ENCODE peak calls at places on chromosome 6, in eight cellular contexts. I, L, R, P, U, Z, C and D are unnamed samples.

GRCh38 chr6:12751694-12752304 is 35.2 kb downstream of the PHACTR1 start:
- DNase-seq in R (peak), L (no peak), U (peak), I (peak), Z (peak), P (peak), C (peak), D (no peak)

GRCh38 chr6:40708049-40708448 is 120.9 kb upstream of the LRFN2 start:
- DNase-seq in C (no peak), Z (no peak), U (no peak), I (no peak), R (no peak), L (no peak), P (no peak), D (no peak)

GRCh38 chr6:85185977-85186376 is 263.9 kb upstream of the NT5E start:
- DNase-seq in P (no peak), R (no peak), Z (no peak), I (no peak), U (no peak), L (no peak), C (no peak), D (no peak)

GRCh38 chr6:168192195-168192900 is 113.3 kb upstream of the FRMD1 start:
- DNase-seq in R (no peak), I (peak), P (peak), Z (no peak), U (no peak), L (no peak), C (no peak), D (peak)

GRCh38 chr6:46276571-46277142 is 105.9 kb upstream of the ENPP5 start:
- DNase-seq in P (no peak), U (no peak), I (no peak), R (no peak), L (no peak), C (no peak), Z (no peak), D (no peak)

GRCh38 chr6:155143610-155144106 is 120.2 kb upstream of the CLDN20 start:
- DNase-seq in R (no peak), U (no peak), C (no peak), Z (no peak), P (no peak), L (no peak), I (no peak), D (no peak)

GRCh38 chr6:41787219-41787917 is at the start of gene TOMM6:
- DNase-seq in U (peak), Z (peak), L (peak), P (peak), C (peak), I (peak), R (peak), D (peak)

GRCh38 chr6:150753404-150754184 is 111.9 kb upstream of the MTHFD1L start:
- DNase-seq in Z (no peak), P (no peak), I (no peak), C (no peak), L (no peak), U (no peak), R (no peak), D (no peak)

GRCh38 chr6:14026831-14027539 is 90.6 kb upstream of the CD83 start:
- DNase-seq in U (no peak), P (no peak), C (no peak), L (no peak), I (no peak), R (no peak), Z (no peak), D (no peak)

GRCh38 chr6:158399040-158399700 is 86.9 kb downstream of the TULP4 start:
- DNase-seq in C (no peak), L (no peak), I (no peak), Z (no peak), R (no peak), P (no peak), U (no peak), D (no peak)

GRCh38 chr6:63272397-63272796 is 47.4 kb downstream of the LGSN start:
- DNase-seq in U (no peak), L (peak), P (no peak), Z (peak), C (no peak), I (no peak), R (no peak), D (no peak)

GRCh38 chr6:129679250-129679649 is 30.7 kb downstream of the ARHGAP18 start:
- DNase-seq in I (no peak), U (no peak), C (no peak), Z (no peak), P (no peak), R (no peak), L (no peak), D (no peak)

GRCh38 chr6:129677634-129678325 is 32.2 kb downstream of the ARHGAP18 start:
- DNase-seq in Z (no peak), C (no peak), L (no peak), P (no peak), U (no peak), R (no peak), I (no peak), D (no peak)

GRCh38 chr6:129678463-129678862 is 31.5 kb downstream of the ARHGAP18 start:
- DNase-seq in C (no peak), P (no peak), I (no peak), R (no peak), L (no peak), U (no peak), Z (no peak), D (no peak)

GRCh38 chr6:129680633-129681032 is 29.3 kb downstream of the ARHGAP18 start:
- DNase-seq in I (no peak), Z (no peak), R (no peak), L (no peak), U (no peak), C (no peak), P (no peak), D (no peak)

DNA sequence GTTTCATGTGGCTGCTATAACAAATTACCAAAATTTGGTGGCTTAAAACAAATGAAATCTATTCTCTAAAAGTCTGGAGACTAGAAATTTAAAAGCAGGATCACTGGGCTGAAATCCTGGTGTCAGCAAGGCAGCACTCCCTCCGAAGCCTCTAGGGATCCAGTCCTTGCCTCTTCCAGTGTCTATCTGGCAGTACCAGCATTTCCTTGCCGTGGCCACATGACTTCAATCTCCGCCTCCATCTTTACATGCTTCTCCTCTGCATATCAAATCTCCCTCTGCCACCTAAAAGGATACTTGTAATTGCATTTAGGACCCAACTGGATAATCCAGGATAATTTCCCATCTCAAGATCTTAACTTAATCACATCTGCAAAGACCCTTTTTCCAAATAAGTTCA is 30.2 kb downstream of the ARHGAP18 start:
- DNase-seq in R (no peak), P (no peak), I (no peak), C (no peak), L (no peak), Z (no peak), U (no peak), D (no peak)
- TF ChIP-seq POLR2A in R (no peak), P (no peak), I (no peak), C (no peak), L (no peak), Z (no peak), U (no peak), D (no peak)

GRCh38 chr6:110828396-110828795 is 13.1 kb upstream of the CDK19 start:
- DNase-seq in Z (no peak), R (no peak), I (no peak), P (no peak), L (no peak), U (no peak), C (no peak), D (no peak)
- H3K4me3 ChIP-seq in Z (no peak), R (no peak), I (no peak), P (no peak), L (no peak), U (no peak), C (no peak), D (no peak)

DNA sequence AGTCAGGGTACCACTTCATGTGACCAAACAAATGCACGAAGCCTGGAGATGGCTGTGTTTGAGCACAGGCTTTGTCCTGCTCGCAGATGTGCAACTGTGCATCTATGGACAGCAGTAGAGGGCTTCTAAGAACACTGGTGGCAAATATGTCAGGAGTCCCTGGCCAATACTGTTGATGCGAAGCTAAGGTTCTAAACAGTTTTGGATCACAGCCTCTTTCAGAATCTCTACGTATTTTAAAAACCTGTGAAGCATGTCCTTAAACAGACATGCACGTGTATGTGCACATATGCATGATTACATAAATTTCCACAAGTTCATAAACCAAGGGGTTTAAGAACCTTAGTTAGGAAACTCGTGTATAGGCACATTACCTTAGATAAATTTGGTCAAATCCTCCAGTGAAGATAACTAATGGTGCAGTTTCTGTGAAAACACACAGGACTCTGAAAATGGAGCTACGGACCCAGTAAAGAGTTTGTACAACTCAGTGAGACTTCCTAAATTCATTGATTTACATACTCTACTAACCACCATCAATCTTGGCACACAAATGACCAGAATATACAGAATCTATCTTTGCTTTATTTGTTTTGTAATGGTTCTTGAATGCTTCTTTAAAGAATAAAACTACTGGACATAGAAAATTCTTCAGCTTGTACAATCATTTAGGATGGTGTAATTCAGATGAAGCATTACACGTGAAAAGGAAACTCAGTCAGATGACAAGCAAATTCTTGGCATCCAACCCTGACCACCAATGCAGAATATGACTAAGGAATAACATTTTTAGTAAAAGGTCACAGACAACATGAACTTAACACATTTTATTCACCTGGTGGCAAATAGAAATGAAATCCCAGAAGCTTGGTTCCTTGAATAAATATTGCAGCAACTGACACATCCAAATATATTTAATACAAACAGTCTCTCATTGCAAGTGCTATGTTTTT is 27.4 kb downstream of the KCNQ5 start:
- DNase-seq in C (no peak), R (no peak), U (no peak), P (no peak), I (no peak), L (no peak), Z (no peak), D (no peak)
- TF ChIP-seq POLR2A in C (no peak), R (no peak), U (no peak), P (no peak), I (no peak), L (no peak), Z (no peak), D (no peak)

DNA sequence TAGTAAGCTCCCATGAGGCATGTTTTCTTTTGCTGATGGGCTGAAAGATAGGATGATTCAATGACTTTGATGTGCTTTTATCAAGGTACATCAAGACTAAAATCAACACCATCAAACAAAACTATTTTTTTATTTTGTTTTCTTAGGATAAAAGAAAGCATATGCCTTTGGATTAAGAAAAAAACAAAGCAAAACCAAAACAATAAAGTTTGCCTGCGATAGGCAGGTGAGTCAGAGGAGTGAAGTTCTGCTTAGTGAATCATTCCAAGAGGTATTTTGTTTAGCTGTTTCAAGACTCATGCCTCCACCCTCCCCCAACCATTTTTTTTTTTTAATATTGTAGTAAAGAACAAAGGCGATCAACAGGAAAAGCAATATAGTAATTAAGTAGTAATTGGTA is 482.6 kb upstream of the MANEA start:
- DNase-seq in I (no peak), Z (no peak), P (no peak), R (no peak), U (no peak), C (no peak), L (peak), D (no peak)
- H3K4me3 ChIP-seq in I (no peak), Z (no peak), P (no peak), R (no peak), U (no peak), C (no peak), L (peak), D (no peak)

DNA sequence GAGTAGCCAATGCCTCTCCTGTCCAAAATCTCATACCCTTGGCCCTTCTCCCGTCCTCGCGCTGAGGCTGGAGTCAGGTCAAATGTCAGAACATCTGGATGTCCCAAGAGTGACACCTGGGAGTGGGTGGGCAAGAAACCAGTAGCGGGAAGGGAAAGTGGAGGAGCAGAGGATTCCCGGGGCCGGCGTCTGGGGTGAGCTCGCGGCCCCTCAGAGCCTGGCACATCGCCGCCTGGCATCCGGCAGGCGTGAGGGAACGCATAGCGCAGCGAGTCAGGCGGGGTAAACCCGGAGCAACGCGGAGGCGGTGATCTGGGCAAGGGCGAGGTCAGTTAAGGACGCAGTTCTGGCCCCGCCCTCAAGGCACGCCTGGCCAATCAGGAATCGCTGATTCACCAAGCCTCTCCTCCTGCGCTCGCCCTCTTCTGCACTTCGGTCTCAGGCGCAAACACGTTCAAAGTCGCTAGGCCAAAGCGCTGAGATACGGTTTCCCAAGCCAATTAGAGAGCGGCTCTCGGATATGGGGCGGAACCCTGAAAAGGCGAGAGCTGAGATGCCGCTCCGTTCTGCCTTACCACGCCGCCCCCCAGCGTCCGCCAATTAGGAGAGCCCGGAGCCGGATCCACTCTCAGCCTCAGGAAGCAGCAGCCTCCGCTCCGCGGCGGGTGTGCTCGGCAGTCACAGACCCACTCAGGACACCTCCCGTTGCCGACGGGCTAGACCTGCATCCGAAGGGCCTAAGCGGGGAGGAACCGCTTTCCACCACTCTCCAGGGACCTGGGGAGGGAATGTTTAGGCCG is 22.5 kb downstream of the VPS52 start:
- DNase-seq in Z (peak), I (peak), U (peak), L (peak), P (peak), R (peak), C (peak), D (peak)
- TF ChIP-seq POLR2A in Z (peak), I (peak), U (peak), L (peak), P (peak), R (peak), C (peak), D (peak)

GRCh38 chr6:28335564-28336283 is at the start of gene ZSCAN31:
- DNase-seq in L (peak), P (peak), Z (peak), R (peak), U (peak), I (peak), C (peak), D (peak)

GRCh38 chr6:28333599-28334018 is 2.3 kb downstream of the ZSCAN31 start:
- DNase-seq in R (no peak), U (no peak), L (no peak), P (no peak), C (no peak), I (no peak), Z (no peak), D (no peak)

GRCh38 chr6:28333047-28333446 is 2.9 kb downstream of the ZSCAN31 start:
- DNase-seq in R (no peak), C (no peak), U (no peak), I (no peak), P (no peak), L (no peak), Z (no peak), D (no peak)

GRCh38 chr6:28335040-28335563 is 846 bp downstream of the ZSCAN31 start:
- DNase-seq in R (no peak), Z (no peak), I (no peak), U (no peak), P (no peak), C (no peak), L (no peak), D (no peak)

DNA sequence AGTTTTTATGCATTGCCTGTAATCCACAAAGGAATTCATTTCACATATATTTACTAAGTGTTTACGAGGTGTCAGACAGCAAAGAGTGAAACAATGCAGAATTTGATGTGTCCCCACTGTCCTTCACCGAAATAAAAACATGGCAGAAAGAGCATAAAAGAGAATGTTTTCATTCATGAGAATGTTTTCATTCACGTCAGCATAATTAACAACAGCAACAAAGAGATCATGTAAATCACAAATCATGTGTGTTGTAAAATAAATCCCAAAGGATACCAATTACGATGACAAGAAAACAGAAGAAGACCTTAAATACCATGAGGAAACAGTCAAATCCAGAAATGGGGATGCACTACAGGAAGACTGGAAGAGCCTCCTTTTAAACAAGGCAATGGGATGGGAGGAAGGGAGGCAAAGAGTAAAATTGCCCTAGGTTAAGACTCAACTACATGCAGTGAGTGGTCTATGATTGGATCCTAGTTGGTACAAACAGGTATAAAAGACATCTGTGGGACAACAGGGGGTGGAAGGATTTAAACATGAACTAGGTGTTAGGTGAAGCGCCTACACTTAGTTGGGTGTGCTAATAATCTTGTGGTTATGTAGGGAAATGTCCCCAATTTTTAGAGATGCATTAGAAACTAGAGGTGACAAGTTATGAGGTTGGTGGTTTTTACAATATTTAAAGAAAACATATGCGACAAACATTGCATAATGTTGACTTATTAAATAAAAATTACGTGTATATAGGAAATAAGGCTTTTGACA is 1.5 kb downstream of the ZSCAN31 start:
- DNase-seq in U (no peak), I (no peak), P (no peak), Z (no peak), R (no peak), C (no peak), L (no peak), D (no peak)
- H3K4me3 ChIP-seq in U (no peak), I (peak), P (no peak), Z (peak), R (no peak), C (no peak), L (peak), D (no peak)

GRCh38 chr6:3569817-3570216 is 113.0 kb upstream of the SLC22A23 start:
- DNase-seq in C (no peak), Z (no peak), I (no peak), U (no peak), R (no peak), L (no peak), P (no peak), D (no peak)

GRCh38 chr6:3571836-3572235 is 115.0 kb upstream of the SLC22A23 start:
- DNase-seq in U (no peak), C (no peak), P (no peak), Z (no peak), L (no peak), I (no peak), R (no peak), D (no peak)

GRCh38 chr6:3568396-3569082 is 111.7 kb upstream of the SLC22A23 start:
- DNase-seq in U (no peak), L (no peak), C (no peak), R (no peak), Z (peak), P (no peak), I (no peak), D (no peak)

GRCh38 chr6:3573670-3574069 is 116.8 kb upstream of the SLC22A23 start:
- DNase-seq in C (no peak), L (no peak), P (no peak), R (no peak), Z (no peak), U (no peak), I (no peak), D (no peak)

GRCh38 chr6:3571206-3571815 is 114.5 kb upstream of the SLC22A23 start:
- DNase-seq in P (no peak), L (no peak), I (no peak), R (no peak), C (no peak), Z (no peak), U (no peak), D (no peak)
- TF ChIP-seq POLR2A in P (no peak), L (no peak), I (no peak), R (no peak), C (no peak), Z (no peak), U (no peak), D (no peak)